ENCODE peak calls at places on chromosomes 16 and 17, in six cellular contexts. R is fibroblast of lung; Q is IMR-90; N is A549; S is PC-3; I is CD8-positive, alpha-beta memory T cell. D is an unnamed sample.
A peak's percentile ranks its signal among the peaks of the same experiment; 100 is the strongest.

GRCh38 chr16:30660424-30661251 is 2.4 kb downstream of the FBRS start:
- DNase-seq in I (peak; percentile 73), Q (peak; percentile 58), R (no peak), N (no peak), S (no peak), D (no peak)

GRCh38 chr17:78252111-78252634 is 20.7 kb downstream of the TMEM235 start:
- DNase-seq in Q (no peak), N (no peak), S (no peak), I (peak; percentile 94), R (no peak), D (no peak)

GRCh38 chr17:7438050-7438614 is 1.2 kb upstream of the FGF11 start:
- DNase-seq in R (no peak), I (peak; percentile 24), Q (no peak), N (no peak), S (no peak), D (no peak)

GRCh38 chr16:61045931-61046330 is 990.3 kb downstream of the CDH8 start:
- DNase-seq in R (no peak), S (no peak), Q (no peak), I (no peak), N (no peak), D (no peak)

GRCh38 chr16:61194573-61194972 is 841.7 kb downstream of the CDH8 start:
- DNase-seq in S (no peak), R (no peak), I (no peak), Q (no peak), N (no peak), D (no peak)

GRCh38 chr16:4200000-4200780 is 41.7 kb downstream of the SRL start:
- DNase-seq in R (peak; percentile 64), Q (peak; percentile 60), N (peak; percentile 74), I (no peak), S (peak; percentile 69), D (no peak)

GRCh38 chr17:58756246-58757161 is 850 bp downstream of the PPM1E start:
- DNase-seq in N (no peak), I (no peak), S (no peak), R (no peak), Q (no peak), D (no peak)

GRCh38 chr17:55433029-55433628 is 11.5 kb upstream of the MMD start:
- DNase-seq in Q (peak; percentile 60), S (peak; percentile 99), R (no peak), I (no peak), N (peak; percentile 71), D (peak; percentile 95)

GRCh38 chr17:54353789-54354525 is 531.2 kb downstream of the KIF2B start:
- DNase-seq in R (no peak), I (no peak), N (no peak), S (no peak), Q (no peak), D (no peak)

GRCh38 chr17:51046527-51047384 is 73.9 kb downstream of the SPAG9 start:
- DNase-seq in R (peak; percentile 90), S (no peak), Q (peak; percentile 87), N (no peak), I (no peak), D (no peak)

GRCh38 chr17:33745047-33745783 is 452.1 kb upstream of the ASIC2 start:
- DNase-seq in I (no peak), S (no peak), Q (no peak), N (no peak), R (no peak), D (no peak)

GRCh38 chr16:70746040-70746707 is 54.8 kb downstream of the VAC14 start:
- DNase-seq in N (peak; percentile 68), S (peak; percentile 73), Q (peak; percentile 94), I (no peak), R (peak; percentile 85), D (no peak)

GRCh38 chr17:59633658-59634359 is 14.1 kb downstream of the CLTC start:
- DNase-seq in I (no peak), R (no peak), Q (no peak), N (no peak), S (no peak), D (no peak)

GRCh38 chr17:28897769-28898259 is 281 bp upstream of the FLOT2 start:
- DNase-seq in I (no peak), Q (no peak), R (no peak), S (no peak), N (no peak), D (no peak)

GRCh38 chr16:30602595-30603277 is 7.5 kb downstream of the ZNF689 start:
- DNase-seq in I (no peak), Q (peak; percentile 37), N (no peak), R (peak; percentile 57), S (no peak), D (no peak)

GRCh38 chr17:35486920-35487727 is 38.6 kb upstream of the SLFN13 start:
- DNase-seq in Q (peak; percentile 56), R (peak; percentile 58), I (peak; percentile 71), N (peak; percentile 28), S (no peak), D (peak; percentile 17)

GRCh38 chr16:17776888-17777287 is 306.1 kb upstream of the XYLT1 start:
- DNase-seq in R (no peak), N (no peak), Q (no peak), S (no peak), I (no peak), D (no peak)

GRCh38 chr16:72399811-72400210 is 227.9 kb upstream of the PMFBP1 start:
- DNase-seq in S (no peak), N (no peak), R (no peak), Q (no peak), I (no peak), D (no peak)

GRCh38 chr17:39205112-39205526 is 5.0 kb downstream of the RPL19 start:
- DNase-seq in R (no peak), S (no peak), Q (no peak), I (no peak), N (no peak), D (no peak)
- H3K4me1 ChIP-seq in R (peaks cover 20% of the 10 kb centered on the region), S (peaks cover 12% of the 10 kb centered on the region), Q (peaks cover 19% of the 10 kb centered on the region), I (peaks cover 42% of the 10 kb centered on the region), N (peaks cover 34% of the 10 kb centered on the region), D (peaks cover 7% of the 10 kb centered on the region)

DNA sequence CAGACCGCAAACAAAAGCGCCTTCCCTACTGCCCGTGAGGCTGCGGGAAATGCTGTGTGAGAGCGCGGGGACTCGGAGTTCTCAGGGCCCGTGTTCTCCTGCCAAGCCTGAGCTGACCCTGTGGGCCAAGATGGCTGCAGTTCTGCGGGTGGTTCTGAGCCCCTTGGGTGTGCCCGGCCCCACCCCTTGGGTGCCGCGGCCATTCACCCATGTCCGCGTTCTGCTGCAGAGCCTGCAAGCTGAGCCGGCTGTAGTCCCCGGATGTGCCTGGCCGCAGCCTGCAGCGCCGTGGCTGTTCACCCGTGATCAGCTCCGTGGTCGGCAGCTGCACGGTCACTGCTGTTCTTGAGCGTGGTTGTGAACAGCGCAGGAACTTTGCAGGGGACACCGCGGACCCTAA is 20.0 kb downstream of the ACSF3 start:
- DNase-seq in Q (no peak), R (no peak), I (no peak), S (no peak), N (no peak), D (no peak)
- H3K4me1 ChIP-seq in Q (no peaks in the 10 kb centered on the region), R (no peaks in the 10 kb centered on the region), I (peaks cover 46% of the 10 kb centered on the region), S (no peaks in the 10 kb centered on the region), N (no peaks in the 10 kb centered on the region), D (peaks cover 6% of the 10 kb centered on the region)

GRCh38 chr16:14423344-14423743 is 206.7 kb downstream of the PARN start:
- DNase-seq in I (no peak), N (no peak), R (no peak), S (peak; percentile 38), Q (no peak), D (no peak)
- H3K4me1 ChIP-seq in I (no peaks in the 10 kb centered on the region), N (peaks cover 28% of the 10 kb centered on the region), R (peaks cover 2% of the 10 kb centered on the region), S (peaks cover 19% of the 10 kb centered on the region), Q (peaks cover 13% of the 10 kb centered on the region), D (peaks cover 13% of the 10 kb centered on the region)

GRCh38 chr17:81652901-81653771 is 3.2 kb downstream of the PDE6G start:
- DNase-seq in S (no peak), N (no peak), R (no peak), I (no peak), Q (no peak), D (no peak)
- H3K4me1 ChIP-seq in S (peaks cover 6% of the 10 kb centered on the region), N (peaks cover 14% of the 10 kb centered on the region), R (peaks cover 5% of the 10 kb centered on the region), I (peaks cover 9% of the 10 kb centered on the region), Q (peaks cover 6% of the 10 kb centered on the region), D (no peaks in the 10 kb centered on the region)

DNA sequence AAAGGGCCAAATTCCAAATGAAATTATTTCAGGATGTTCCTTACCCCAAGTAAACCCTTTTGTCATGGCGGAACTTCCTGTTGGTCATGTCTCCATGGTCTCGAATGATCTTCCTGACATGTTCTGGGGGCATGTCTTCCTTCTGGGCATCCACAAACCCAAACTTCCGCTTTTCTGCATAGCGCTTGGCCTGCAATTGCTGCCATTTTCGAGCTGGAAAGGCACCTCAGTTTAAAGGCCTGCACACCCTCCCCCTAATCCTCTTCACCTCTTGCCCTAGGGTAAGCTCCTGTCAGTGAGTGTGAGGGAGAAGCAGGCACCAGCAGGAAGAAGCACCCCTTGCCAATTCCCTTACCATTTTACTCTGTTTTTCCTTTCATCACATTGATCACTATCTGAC is 1.2 kb downstream of the PRPF8 start:
- DNase-seq in S (no peak), I (no peak), N (no peak), Q (no peak), R (no peak), D (no peak)
- H3K4me1 ChIP-seq in S (peaks cover 6% of the 10 kb centered on the region), I (peaks cover 24% of the 10 kb centered on the region), N (peaks cover 7% of the 10 kb centered on the region), Q (peaks cover 3% of the 10 kb centered on the region), R (peaks cover 3% of the 10 kb centered on the region), D (no peaks in the 10 kb centered on the region)

GRCh38 chr17:72460711-72461110 is 339.9 kb downstream of the SOX9 start:
- DNase-seq in I (no peak), R (peak; percentile 23), S (peak; percentile 18), N (no peak), Q (no peak), D (no peak)
- H3K4me1 ChIP-seq in I (no peaks in the 10 kb centered on the region), R (peaks cover 7% of the 10 kb centered on the region), S (peaks cover 51% of the 10 kb centered on the region), N (peaks cover 97% of the 10 kb centered on the region), Q (peaks cover 10% of the 10 kb centered on the region), D (peaks cover 22% of the 10 kb centered on the region)

DNA sequence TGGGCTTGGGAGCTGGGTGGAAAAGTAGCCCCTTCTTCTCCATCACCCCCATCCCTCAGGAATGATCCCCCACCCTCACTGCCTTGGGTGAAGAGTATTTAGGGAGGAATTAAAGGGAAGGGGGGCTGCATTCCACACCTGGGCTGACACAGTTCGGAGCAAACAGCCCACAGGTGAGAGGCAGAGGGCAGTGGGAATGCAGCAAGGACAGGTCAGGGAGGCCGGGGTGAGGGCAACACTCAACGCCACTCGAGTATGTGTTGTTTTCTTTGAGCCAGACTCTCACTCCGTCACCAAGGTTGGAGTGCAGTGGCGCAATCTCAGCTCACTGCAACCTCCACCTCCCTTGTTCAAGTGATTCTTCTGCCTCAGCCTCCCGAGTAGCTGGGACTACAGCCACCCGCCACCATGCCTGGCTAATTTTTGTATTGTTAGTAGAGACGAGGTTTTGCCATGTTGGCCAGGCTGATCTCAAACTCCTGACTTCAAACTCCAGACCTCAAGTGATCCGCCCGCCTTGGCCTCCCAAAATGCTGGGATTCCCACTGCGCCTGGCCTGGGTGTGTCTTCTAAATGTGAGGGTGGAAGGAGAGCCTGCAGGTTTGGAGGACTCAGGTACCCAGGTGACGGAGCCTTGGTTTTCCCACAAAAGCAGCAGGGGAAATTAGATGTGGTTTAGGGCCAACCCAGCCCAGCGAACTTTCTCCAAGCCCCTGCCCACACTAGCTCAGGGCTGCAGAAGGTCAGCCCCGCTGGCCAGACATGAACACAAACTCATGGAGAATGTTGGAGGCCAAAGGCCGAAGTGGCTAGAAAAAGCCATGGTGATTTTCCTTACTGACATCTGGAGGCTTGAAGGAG is 21.2 kb upstream of the ITGA3 start:
- DNase-seq in N (no peak), S (no peak), R (no peak), I (no peak), Q (no peak), D (no peak)
- H3K4me1 ChIP-seq in N (peaks cover 49% of the 10 kb centered on the region), S (peaks cover 20% of the 10 kb centered on the region), R (peaks cover 34% of the 10 kb centered on the region), I (no peaks in the 10 kb centered on the region), Q (peaks cover 38% of the 10 kb centered on the region), D (peaks cover 14% of the 10 kb centered on the region)